ENCODE peak calls at places on chromosome 12, in eight cellular contexts. S is ELR, T is iris pigment epithelial cell, O is HEK293T, Z is endothelial cell of umbilical vein, L is lung, U is cardiac muscle cell, V is AG10803. B is an unnamed sample.

GRCh38 chr12:46240436-46240835 is 28.4 kb downstream of the SLC38A1 start:
- DNase-seq in L (no peak), T (no peak), S (no peak), Z (no peak), O (no peak), U (no peak), V (no peak), B (no peak)

GRCh38 chr12:14810953-14811483 is 3.0 kb downstream of the SMCO3 start:
- DNase-seq in L (no peak), U (peak; percentile 48), Z (peak; percentile 54), S (peak; percentile 58), V (no peak), T (peak; percentile 43), O (peak; percentile 13), B (peak; percentile 49)

GRCh38 chr12:53096761-53097160 is 706 bp upstream of the IGFBP6 start:
- DNase-seq in S (no peak), U (no peak), L (no peak), T (no peak), V (no peak), O (no peak), Z (no peak), B (no peak)

GRCh38 chr12:108240928-108241327 is 98.2 kb downstream of the CMKLR1 start:
- DNase-seq in V (no peak), Z (no peak), T (no peak), L (no peak), U (no peak), S (no peak), O (no peak), B (no peak)

GRCh38 chr12:3218150-3218845 is 141.1 kb downstream of the TSPAN9 start:
- DNase-seq in V (peak; percentile 79), S (peak; percentile 80), T (peak; percentile 90), Z (peak; percentile 88), O (peak; percentile 28), L (peak; percentile 38), U (peak; percentile 89), B (peak; percentile 90)

GRCh38 chr12:104792570-104792969 is 165.5 kb downstream of the SLC41A2 start:
- DNase-seq in S (peak; percentile 88), V (peak; percentile 91), U (peak; percentile 87), T (peak; percentile 93), Z (peak; percentile 43), O (no peak), L (no peak), B (peak; percentile 89)

GRCh38 chr12:6827437-6827894 is 741 bp upstream of the P3H3 start:
- DNase-seq in T (peak; percentile 82), L (peak; percentile 58), U (peak; percentile 83), S (peak; percentile 87), V (peak; percentile 71), Z (peak; percentile 81), O (peak; percentile 84), B (peak; percentile 86)

GRCh38 chr12:115103884-115104883 is 420.2 kb upstream of the TBX3 start:
- DNase-seq in T (peak; percentile 57), Z (no peak), O (no peak), U (peak; percentile 97), V (no peak), S (no peak), L (no peak), B (peak; percentile 71)

GRCh38 chr12:21337959-21338704 is 3.4 kb upstream of the SLCO1A2 start:
- DNase-seq in S (no peak), U (no peak), O (no peak), T (no peak), Z (no peak), L (no peak), V (no peak), B (no peak)

GRCh38 chr12:57089259-57090245 is 638 bp downstream of the NAB2 start:
- DNase-seq in O (no peak), V (peak; percentile 49), L (peak; percentile 84), S (peak; percentile 79), Z (peak; percentile 72), U (peak; percentile 84), T (peak; percentile 57), B (peak; percentile 68)

GRCh38 chr12:104181313-104181712 is 34.3 kb upstream of the TXNRD1 start:
- DNase-seq in T (peak; percentile 86), L (no peak), Z (no peak), S (peak; percentile 15), U (peak; percentile 42), V (peak; percentile 54), O (no peak), B (peak; percentile 23)

GRCh38 chr12:89833337-89834252 is 125.0 kb upstream of the ATP2B1 start:
- DNase-seq in U (no peak), V (peak; percentile 83), L (no peak), S (no peak), O (no peak), Z (no peak), T (no peak), B (no peak)

GRCh38 chr12:76219806-76220205 is 128.4 kb downstream of the BBS10 start:
- DNase-seq in T (peak; percentile 28), O (no peak), U (no peak), L (no peak), Z (no peak), V (no peak), S (no peak), B (peak; percentile 47)

GRCh38 chr12:12774791-12775190 is 10.7 kb upstream of the APOLD1 start:
- DNase-seq in T (no peak), U (no peak), O (no peak), V (peak; percentile 46), L (no peak), Z (no peak), S (no peak), B (no peak)

B was measured in HT1080.